ENCODE peak calls at places on chromosomes 16 and 17, in four cellular contexts. L is iris pigment epithelial cell, J is amygdala, F is NCI-H524. R is an unnamed sample.

GRCh38 chr17:8555062-8555461 is 75.5 kb downstream of the MYH10 start:
- DNase-seq in L (peak; percentile 88), J (no peak), F (no peak), R (peak; percentile 52)

GRCh38 chr16:17053536-17054160 is 417.1 kb downstream of the XYLT1 start:
- DNase-seq in L (no peak), J (no peak), F (no peak), R (no peak)

GRCh38 chr16:86575754-86576557 is 2.4 kb upstream of the FOXL1 start:
- DNase-seq in L (peak; percentile 96), J (no peak), F (peak; percentile 66), R (peak; percentile 98)

GRCh38 chr16:10770907-10771306 is 27.3 kb downstream of the NUBP1 start:
- DNase-seq in L (peak; percentile 43), J (no peak), F (no peak), R (no peak)

GRCh38 chr16:48612621-48613020 is 2.6 kb upstream of the N4BP1 start:
- DNase-seq in L (no peak), J (no peak), F (no peak), R (no peak)

GRCh38 chr17:75365009-75365930 is 40.2 kb downstream of the GRB2 start:
- DNase-seq in L (no peak), J (no peak), F (peak; percentile 82), R (peak; percentile 53)

GRCh38 chr17:55289106-55289446 is 24.3 kb downstream of the HLF start:
- DNase-seq in L (no peak), J (no peak), F (no peak), R (no peak)

GRCh38 chr17:39235555-39236221 is 9.9 kb upstream of the STAC2 start:
- DNase-seq in L (peak; percentile 66), J (no peak), F (peak; percentile 96), R (peak; percentile 80)

GRCh38 chr17:74478369-74479100 is 12.1 kb downstream of the CD300A start:
- DNase-seq in L (no peak), J (no peak), F (no peak), R (no peak)

R was measured in ELR.